ENCODE peak calls at places on chromosomes 1 and 21, in eight cellular contexts. E is SW480, B is endothelial cell of umbilical vein, K is psoas muscle, Z is Peyer's patch, P is NCI-H2171 treated with DMSO at 0.1 percent for 48 hours, Q is epithelial cell of esophagus, C is fibroblast of mammary gland. O is an unnamed sample.

GRCh38 chr1:117826551-117827078 is 102.8 kb downstream of the GDAP2 start:
- DNase-seq in E (peak), B (peak), K (peak), Z (no peak), P (no peak), Q (peak), C (peak), O (peak)

GRCh38 chr1:17297991-17298390 is 10.0 kb upstream of the PADI4 start:
- DNase-seq in E (no peak), B (no peak), K (no peak), Z (no peak), P (no peak), Q (peak), C (no peak), O (no peak)

GRCh38 chr1:245258271-245258920 is 103.6 kb downstream of the KIF26B start:
- DNase-seq in E (peak), B (no peak), K (no peak), Z (no peak), P (no peak), Q (peak), C (no peak), O (peak)

GRCh38 chr1:69284508-69284907 is 283.2 kb upstream of the LRRC7 start:
- DNase-seq in E (no peak), B (no peak), K (no peak), Z (no peak), P (no peak), Q (no peak), C (no peak), O (no peak)

GRCh38 chr21:45318556-45319341 is 31.1 kb upstream of the POFUT2 start:
- DNase-seq in E (peak), B (peak), K (peak), Z (no peak), P (no peak), Q (no peak), C (peak), O (peak)

GRCh38 chr1:81708239-81708638 is 92.5 kb upstream of the ADGRL2 start:
- DNase-seq in E (no peak), B (no peak), K (no peak), Z (no peak), P (no peak), Q (no peak), C (no peak), O (no peak)

GRCh38 chr1:15116966-15117365 is 36.6 kb upstream of the TMEM51 start:
- DNase-seq in E (no peak), B (no peak), K (no peak), Z (no peak), P (no peak), Q (peak), C (no peak), O (no peak)

GRCh38 chr1:31822766-31823165 is 6.9 kb upstream of the SPOCD1 start:
- DNase-seq in E (no peak), B (no peak), K (no peak), Z (no peak), P (no peak), Q (no peak), C (peak), O (no peak)

GRCh38 chr1:24315391-24315790 is 3.8 kb upstream of the GRHL3 start:
- DNase-seq in E (no peak), B (no peak), K (no peak), Z (no peak), P (peak), Q (peak), C (no peak), O (no peak)

GRCh38 chr1:224519874-224520273 is 85.3 kb upstream of the WDR26 start:
- DNase-seq in E (no peak), B (no peak), K (no peak), Z (no peak), P (no peak), Q (no peak), C (peak), O (no peak)

GRCh38 chr1:1402081-1402900 is 3.2 kb upstream of the CCNL2 start:
- DNase-seq in E (peak), B (peak), K (peak), Z (no peak), P (peak), Q (peak), C (peak), O (peak)

GRCh38 chr21:15051652-15052554 is 12.9 kb downstream of the NRIP1 start:
- DNase-seq in E (no peak), B (no peak), K (no peak), Z (no peak), P (no peak), Q (no peak), C (peak), O (peak)

GRCh38 chr1:107004421-107004820 is 52.1 kb upstream of the PRMT6 start:
- DNase-seq in E (no peak), B (no peak), K (no peak), Z (no peak), P (no peak), Q (peak), C (no peak), O (no peak)

GRCh38 chr1:224626042-224626441 is 9.9 kb downstream of the CNIH3 start:
- DNase-seq in E (no peak), B (no peak), K (no peak), Z (no peak), P (no peak), Q (peak), C (peak), O (no peak)

GRCh38 chr1:17112076-17112475 is 7.2 kb downstream of the PADI2 start:
- DNase-seq in E (no peak), B (no peak), K (no peak), Z (no peak), P (no peak), Q (no peak), C (no peak), O (no peak)

GRCh38 chr21:29168874-29169273 is 38.4 kb downstream of the MAP3K7CL start:
- DNase-seq in E (peak), B (no peak), K (no peak), Z (no peak), P (no peak), Q (peak), C (no peak), O (peak)

GRCh38 chr21:29287383-29287782 is 11.3 kb upstream of the BACH1 start:
- DNase-seq in E (no peak), B (peak), K (no peak), Z (no peak), P (no peak), Q (peak), C (peak), O (no peak)

GRCh38 chr1:51415963-51416362 is 85.6 kb upstream of the TTC39A start:
- DNase-seq in E (no peak), B (no peak), K (no peak), Z (no peak), P (peak), Q (no peak), C (no peak), O (no peak)

GRCh38 chr1:53562256-53562982 is 103.2 kb downstream of the DMRTB1 start:
- DNase-seq in E (no peak), B (no peak), K (no peak), Z (no peak), P (no peak), Q (no peak), C (no peak), O (no peak)

GRCh38 chr21:15293251-15293650 is 228.5 kb upstream of the NRIP1 start:
- DNase-seq in E (peak), B (peak), K (no peak), Z (no peak), P (no peak), Q (peak), C (peak), O (peak)

GRCh38 chr1:198904356-198904755 is 265.5 kb downstream of the PTPRC start:
- DNase-seq in E (peak), B (no peak), K (no peak), Z (no peak), P (no peak), Q (peak), C (peak), O (no peak)

GRCh38 chr1:237470712-237471310 is 419.9 kb downstream of the ZP4 start:
- DNase-seq in E (peak), B (no peak), K (no peak), Z (no peak), P (peak), Q (peak), C (no peak), O (no peak)

GRCh38 chr1:2525896-2526823 is at the start of gene PANK4:
- DNase-seq in E (peak), B (peak), K (peak), Z (peak), P (peak), Q (peak), C (peak), O (peak)

GRCh38 chr1:151371340-151371739 is 1.2 kb downstream of the SELENBP1 start:
- DNase-seq in E (no peak), B (no peak), K (peak), Z (no peak), P (no peak), Q (peak), C (peak), O (no peak)

GRCh38 chr1:47257224-47257623 is 25.2 kb upstream of the TAL1 start:
- DNase-seq in E (no peak), B (no peak), K (no peak), Z (no peak), P (no peak), Q (no peak), C (no peak), O (no peak)

GRCh38 chr1:85608851-85609250 is 28.3 kb downstream of the CCN1 start:
- DNase-seq in E (no peak), B (no peak), K (no peak), Z (no peak), P (no peak), Q (no peak), C (no peak), O (no peak)

GRCh38 chr1:36570016-36570415 is 87.3 kb upstream of the CSF3R start:
- DNase-seq in E (no peak), B (no peak), K (no peak), Z (no peak), P (no peak), Q (no peak), C (no peak), O (no peak)

GRCh38 chr1:84836145-84836544 is 56.9 kb downstream of the LPAR3 start:
- DNase-seq in E (no peak), B (no peak), K (no peak), Z (no peak), P (no peak), Q (peak), C (peak), O (no peak)

GRCh38 chr1:221726331-221726692 is 15.6 kb downstream of the DUSP10 start:
- DNase-seq in E (no peak), B (no peak), K (no peak), Z (no peak), P (no peak), Q (no peak), C (no peak), O (no peak)

GRCh38 chr1:209484429-209484828 is 99.1 kb upstream of the CAMK1G start:
- DNase-seq in E (no peak), B (no peak), K (no peak), Z (no peak), P (peak), Q (no peak), C (no peak), O (no peak)

GRCh38 chr1:162367073-162367472 is 9.6 kb downstream of the SPATA46 start:
- DNase-seq in E (no peak), B (no peak), K (no peak), Z (no peak), P (no peak), Q (no peak), C (no peak), O (no peak)

GRCh38 chr1:162918111-162918754 is 57.3 kb upstream of the CCDC190 start:
- DNase-seq in E (no peak), B (no peak), K (no peak), Z (no peak), P (no peak), Q (no peak), C (no peak), O (no peak)